ENCODE peak calls at places on chromosome 2, in seven cellular contexts. T, G, Q, R, B, X and U are unnamed samples.
A peak's percentile ranks its signal among the peaks of the same experiment; 100 is the strongest.

GRCh38 chr2:207475546-207475945 is 54.2 kb upstream of the CREB1 start:
- DNase-seq in B (no peak), X (no peak), G (no peak), T (no peak), R (no peak), Q (peak; percentile 61), U (no peak)

GRCh38 chr2:224922142-224922727 is 120.0 kb downstream of the DOCK10 start:
- DNase-seq in X (no peak), R (no peak), B (no peak), Q (no peak), T (no peak), G (no peak), U (no peak)

GRCh38 chr2:124112255-124112654 is 87.2 kb downstream of the CNTNAP5 start:
- DNase-seq in X (no peak), Q (no peak), G (no peak), T (no peak), R (no peak), B (no peak), U (no peak)

GRCh38 chr2:151904807-151905206 is 76.6 kb upstream of the ARL5A start:
- DNase-seq in Q (no peak), X (no peak), R (no peak), B (no peak), T (no peak), G (no peak), U (no peak)

GRCh38 chr2:8306530-8307351 is 375.1 kb upstream of the ID2 start:
- DNase-seq in X (no peak), T (no peak), G (peak; percentile 78), B (no peak), Q (peak; percentile 23), R (no peak), U (no peak)

GRCh38 chr2:239528146-239528545 is 127.3 kb upstream of the HDAC4 start:
- DNase-seq in X (peak; percentile 20), R (no peak), T (no peak), G (no peak), Q (no peak), B (no peak), U (no peak)

GRCh38 chr2:3073721-3074120 is 303.9 kb downstream of the EIPR1 start:
- DNase-seq in Q (no peak), T (no peak), X (no peak), G (no peak), B (no peak), R (no peak), U (no peak)

GRCh38 chr2:39570130-39570555 is 95.6 kb upstream of the TMEM178A start:
- DNase-seq in G (no peak), R (no peak), Q (no peak), T (no peak), X (no peak), B (no peak), U (no peak)

GRCh38 chr2:135820003-135820618 is 16.9 kb downstream of the LCT start:
- DNase-seq in R (no peak), T (no peak), B (no peak), G (no peak), X (no peak), Q (peak; percentile 63), U (peak; percentile 9)

GRCh38 chr2:150462772-150463171 is 24.7 kb downstream of the RND3 start:
- DNase-seq in B (no peak), G (no peak), X (no peak), R (no peak), Q (peak; percentile 4), T (no peak), U (no peak)

GRCh38 chr2:136253288-136254004 is 135.5 kb upstream of the CXCR4 start:
- DNase-seq in T (no peak), R (no peak), B (peak; percentile 72), X (peak; percentile 78), G (no peak), Q (no peak), U (no peak)

GRCh38 chr2:188522517-188522916 is 230.8 kb downstream of the GULP1 start:
- DNase-seq in R (no peak), B (no peak), T (no peak), G (no peak), Q (no peak), X (no peak), U (no peak)

GRCh38 chr2:46915811-46916630 is 415 bp upstream of the MCFD2 start:
- DNase-seq in T (peak; percentile 86), Q (peak; percentile 94), G (peak; percentile 92), R (peak; percentile 73), X (peak; percentile 96), B (peak; percentile 98), U (peak; percentile 74)

GRCh38 chr2:150981826-150982225 is 279.8 kb downstream of the RBM43 start:
- DNase-seq in B (no peak), R (no peak), X (no peak), Q (peak; percentile 14), G (no peak), T (no peak), U (no peak)

GRCh38 chr2:120737802-120738516 is 2.3 kb downstream of the GLI2 start:
- DNase-seq in Q (no peak), G (peak; percentile 27), X (no peak), T (no peak), R (no peak), B (peak; percentile 65), U (no peak)

GRCh38 chr2:62281661-62282060 is 85.7 kb downstream of the B3GNT2 start:
- DNase-seq in R (no peak), B (no peak), T (no peak), X (no peak), G (no peak), Q (no peak), U (no peak)

GRCh38 chr2:153953761-153954160 is 82.0 kb downstream of the GALNT13 start:
- DNase-seq in X (no peak), G (no peak), B (no peak), T (no peak), Q (no peak), R (no peak), U (no peak)

GRCh38 chr2:105515581-105516415 is 116.9 kb upstream of the FHL2 start:
- DNase-seq in G (no peak), R (no peak), X (peak; percentile 89), B (peak; percentile 77), T (peak; percentile 81), Q (no peak), U (no peak)

GRCh38 chr2:230874876-230875275 is 10.1 kb downstream of the ITM2C start:
- DNase-seq in X (no peak), T (peak; percentile 46), Q (no peak), R (no peak), B (no peak), G (no peak), U (no peak)

GRCh38 chr2:196314157-196314556 is 142.8 kb upstream of the STK17B start:
- DNase-seq in X (no peak), Q (no peak), T (no peak), B (no peak), R (no peak), G (no peak), U (no peak)

GRCh38 chr2:130328710-130329109 is 14.0 kb upstream of the IMP4 start:
- DNase-seq in B (no peak), G (no peak), R (no peak), X (no peak), T (no peak), Q (no peak), U (no peak)

GRCh38 chr2:75608684-75609333 is 37.8 kb upstream of the MRPL19 start:
- DNase-seq in R (no peak), X (peak; percentile 76), T (peak; percentile 61), Q (peak; percentile 75), G (peak; percentile 53), B (no peak), U (peak; percentile 18)

GRCh38 chr2:205908491-205909193 is 177.3 kb downstream of the INO80D start:
- DNase-seq in T (no peak), Q (no peak), X (no peak), B (no peak), G (no peak), R (no peak), U (no peak)

GRCh38 chr2:17934721-17935120 is 56.3 kb downstream of the KCNS3 start:
- DNase-seq in X (peak; percentile 38), B (peak; percentile 74), Q (peak; percentile 94), R (peak; percentile 64), T (no peak), G (no peak), U (no peak)

GRCh38 chr2:12921321-12921720 is 204.6 kb downstream of the TRIB2 start:
- DNase-seq in T (no peak), G (no peak), Q (no peak), X (no peak), R (no peak), B (no peak), U (no peak)

GRCh38 chr2:12918138-12918840 is 201.6 kb downstream of the TRIB2 start:
- DNase-seq in X (no peak), B (no peak), T (no peak), Q (peak; percentile 75), R (no peak), G (no peak), U (no peak)

GRCh38 chr2:12923907-12924610 is 207.3 kb downstream of the TRIB2 start:
- DNase-seq in R (no peak), Q (peak; percentile 68), G (no peak), X (no peak), T (no peak), B (no peak), U (no peak)

GRCh38 chr2:12915792-12916191 is 199.1 kb downstream of the TRIB2 start:
- DNase-seq in Q (peak; percentile 78), T (no peak), G (no peak), X (no peak), B (no peak), R (no peak), U (no peak)

GRCh38 chr2:12918841-12919445 is 202.2 kb downstream of the TRIB2 start:
- DNase-seq in T (no peak), R (no peak), B (peak; percentile 90), X (peak; percentile 92), G (no peak), Q (peak; percentile 94), U (no peak)
- H3K27ac ChIP-seq in T (peak overlapping the region; percentile 66), R (peak overlapping the region; percentile 66), B (peak overlapping the region; percentile 72), X (peak overlapping the region; percentile 60), G (no peak overlapping the region), Q (peak overlapping the region; percentile 88), U (no peak overlapping the region)

GRCh38 chr2:1968988-1969700 is 224.8 kb upstream of the PXDN start:
- DNase-seq in Q (no peak), R (no peak), B (no peak), G (no peak), T (no peak), X (no peak), U (no peak)
- H3K4me3 ChIP-seq in Q (no peak overlapping the region), R (no peak overlapping the region), B (no peak overlapping the region), G (no peak overlapping the region), T (no peak overlapping the region), X (no peak overlapping the region), U (no peak overlapping the region)

GRCh38 chr2:190636362-190636761 is 12.5 kb upstream of the NAB1 start:
- DNase-seq in R (no peak), Q (peak; percentile 85), X (no peak), T (no peak), G (peak; percentile 72), B (no peak), U (no peak)
- H3K27ac ChIP-seq in R (peak overlapping the region; percentile 72), Q (peak overlapping the region; percentile 75), X (no peak overlapping the region), T (peak overlapping the region; percentile 78), G (peak overlapping the region; percentile 78), B (peak overlapping the region; percentile 68), U (no peak overlapping the region)

GRCh38 chr2:15053542-15053941 is 421.0 kb downstream of the LRATD1 start:
- DNase-seq in T (no peak), X (no peak), B (no peak), R (no peak), G (no peak), Q (no peak), U (no peak)
- H3K4me3 ChIP-seq in T (no peak overlapping the region), X (no peak overlapping the region), B (no peak overlapping the region), R (no peak overlapping the region), G (no peak overlapping the region), Q (no peak overlapping the region), U (no peak overlapping the region)

GRCh38 chr2:211157856-211158463 is 601.6 kb downstream of the CPS1 start:
- DNase-seq in Q (peak; percentile 65), R (peak; percentile 27), B (peak; percentile 80), T (peak; percentile 75), X (peak; percentile 87), G (peak; percentile 73), U (no peak)
- H3K27ac ChIP-seq in Q (no peak overlapping the region), R (no peak overlapping the region), B (no peak overlapping the region), T (no peak overlapping the region), X (no peak overlapping the region), G (no peak overlapping the region), U (no peak overlapping the region)